ENCODE peak calls at places on chromosomes 11 and 22, in seven cellular contexts. Q, E, S, W, N, Y and O are unnamed samples. For H3K27me3, the result is how much of the 10 kb centered on the place peaks cover.

GRCh38 chr11:122850076-122850631 is 11.9 kb downstream of the CRTAM start:
- DNase-seq in Q (no peak), E (no peak), S (no peak), W (no peak), N (no peak), Y (no peak), O (no peak)

GRCh38 chr22:47396515-47396914 is 634.1 kb downstream of the TBC1D22A start:
- DNase-seq in Q (no peak), E (no peak), S (no peak), W (no peak), N (peak), Y (no peak), O (no peak)

GRCh38 chr11:44506375-44507016 is 59.0 kb upstream of the CD82 start:
- DNase-seq in Q (no peak), E (no peak), S (no peak), W (peak), N (no peak), Y (no peak), O (no peak)

GRCh38 chr11:68347841-68348240 is 35.5 kb downstream of the LRP5 start:
- DNase-seq in Q (no peak), E (no peak), S (no peak), W (no peak), N (no peak), Y (no peak), O (no peak)

GRCh38 chr11:75188671-75189070 is 37.8 kb downstream of the SLCO2B1 start:
- DNase-seq in Q (no peak), E (no peak), S (no peak), W (no peak), N (no peak), Y (no peak), O (no peak)

GRCh38 chr22:36445158-36445668 is 36.2 kb downstream of the TXN2 start:
- DNase-seq in Q (peak), E (no peak), S (no peak), W (no peak), N (no peak), Y (no peak), O (no peak)

GRCh38 chr11:69585385-69585784 is 55.6 kb upstream of the CCND1 start:
- DNase-seq in Q (no peak), E (no peak), S (no peak), W (no peak), N (no peak), Y (no peak), O (no peak)

GRCh38 chr11:117914398-117914761 is 14.8 kb downstream of the TMPRSS13 start:
- DNase-seq in Q (no peak), E (no peak), S (no peak), W (no peak), N (peak), Y (no peak), O (no peak)

GRCh38 chr11:130689222-130689908 is 226.9 kb downstream of the SNX19 start:
- DNase-seq in Q (no peak), E (no peak), S (no peak), W (no peak), N (no peak), Y (no peak), O (no peak)

GRCh38 chr11:11025087-11025486 is 167.2 kb upstream of the ZBED5 start:
- DNase-seq in Q (no peak), E (no peak), S (no peak), W (no peak), N (no peak), Y (no peak), O (no peak)

GRCh38 chr11:134371436-134372185 is 39.8 kb downstream of the GLB1L2 start:
- DNase-seq in Q (no peak), E (no peak), S (no peak), W (no peak), N (no peak), Y (no peak), O (no peak)
- H3K27ac ChIP-seq in Q (no peak), E (no peak), S (no peak), W (no peak), N (no peak), Y (no peak), O (no peak)

GRCh38 chr22:29212738-29213137 is 7.0 kb downstream of the EMID1 start:
- DNase-seq in Q (no peak), E (peak), S (no peak), W (no peak), N (no peak), Y (no peak), O (no peak)
- H3K27me3 ChIP-seq in Q (under half), E (under half), S (under half), W (under half), N (under half), Y (under half), O (under half)

GRCh38 chr11:126265801-126266200 is 2.9 kb downstream of the SRPRA start:
- DNase-seq in Q (no peak), E (no peak), S (no peak), W (no peak), N (no peak), Y (no peak), O (no peak)
- TF ChIP-seq CTCF in Q (peak), E (no peak), S (peak), W (no peak), N (peak), Y (no peak), O (no peak)

GRCh38 chr11:65291613-65292012 is 23.1 kb upstream of the CDC42EP2 start:
- DNase-seq in Q (no peak), E (no peak), S (no peak), W (peak), N (no peak), Y (no peak), O (no peak)

GRCh38 chr11:65290448-65291165 is 24.1 kb upstream of the CDC42EP2 start:
- DNase-seq in Q (peak), E (peak), S (no peak), W (peak), N (peak), Y (peak), O (no peak)

GRCh38 chr11:65293909-65294381 is 20.7 kb upstream of the CDC42EP2 start:
- DNase-seq in Q (peak), E (peak), S (no peak), W (no peak), N (peak), Y (no peak), O (no peak)

GRCh38 chr11:65295001-65295400 is 19.7 kb upstream of the CDC42EP2 start:
- DNase-seq in Q (peak), E (no peak), S (no peak), W (peak), N (no peak), Y (no peak), O (no peak)

GRCh38 chr11:65292866-65293265 is 21.8 kb upstream of the CDC42EP2 start:
- DNase-seq in Q (no peak), E (no peak), S (no peak), W (no peak), N (no peak), Y (no peak), O (no peak)
- H3K27ac ChIP-seq in Q (peak), E (no peak), S (no peak), W (peak), N (peak), Y (peak), O (no peak)

GRCh38 chr11:61486004-61486615 is 22.4 kb upstream of the LRRC10B start:
- DNase-seq in Q (no peak), E (no peak), S (no peak), W (no peak), N (no peak), Y (no peak), O (no peak)
- H3K27me3 ChIP-seq in Q (under half), E (under half), S (under half), W (under half), N (under half), Y (under half), O (under half)

DNA sequence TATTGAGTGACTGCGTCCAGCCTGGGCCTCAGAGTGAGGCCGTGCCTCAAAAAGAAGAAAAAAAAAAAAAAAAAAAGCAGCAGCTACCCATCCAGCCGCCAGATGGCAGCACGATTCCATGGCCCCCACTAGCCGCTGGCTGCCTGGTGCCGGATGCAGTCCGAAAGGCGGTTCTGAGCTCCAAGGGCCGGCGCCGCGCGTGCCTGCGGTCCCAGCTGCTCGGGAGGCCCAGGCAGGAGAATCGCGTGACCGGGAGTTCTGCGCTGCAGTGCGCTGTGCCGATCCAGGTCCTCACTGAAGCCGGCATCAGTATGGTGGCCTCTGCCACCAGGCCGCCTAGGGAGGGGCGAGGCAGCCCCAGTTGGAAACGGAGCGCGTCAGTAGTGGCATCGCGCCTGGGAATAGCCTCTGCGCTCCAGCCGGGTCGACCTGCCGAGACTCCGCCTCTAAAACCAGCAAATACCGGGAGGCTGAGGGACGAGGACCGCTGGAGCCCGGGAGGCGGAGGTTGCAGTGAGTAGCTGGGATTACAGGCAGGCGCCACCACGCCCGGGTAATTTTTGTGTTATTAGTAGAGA is 19.3 kb downstream of the SCARF2 start:
- DNase-seq in Q (peak), E (peak), S (peak), W (peak), N (peak), Y (peak), O (peak)
- TF ChIP-seq CTCF in Q (peak), E (peak), S (peak), W (peak), N (peak), Y (peak), O (peak)

GRCh38 chr22:24928322-24928721 is 18.2 kb downstream of the LHFPL7 start:
- DNase-seq in Q (no peak), E (no peak), S (no peak), W (no peak), N (no peak), Y (no peak), O (no peak)

GRCh38 chr22:24930678-24931077 is 15.8 kb downstream of the LHFPL7 start:
- DNase-seq in Q (no peak), E (no peak), S (no peak), W (no peak), N (no peak), Y (no peak), O (no peak)

GRCh38 chr22:24925586-24926427 is 20.7 kb downstream of the LHFPL7 start:
- DNase-seq in Q (no peak), E (no peak), S (no peak), W (no peak), N (no peak), Y (no peak), O (no peak)

GRCh38 chr22:24926428-24926725 is 20.1 kb downstream of the LHFPL7 start:
- DNase-seq in Q (no peak), E (no peak), S (no peak), W (no peak), N (no peak), Y (no peak), O (no peak)

GRCh38 chr22:24926849-24927579 is 19.5 kb downstream of the LHFPL7 start:
- DNase-seq in Q (no peak), E (no peak), S (no peak), W (no peak), N (no peak), Y (no peak), O (no peak)
- H3K27ac ChIP-seq in Q (no peak), E (no peak), S (no peak), W (no peak), N (no peak), Y (no peak), O (no peak)